ENCODE peak calls at places on chromosomes 4 and X, in five cellular contexts. X, Z, D, V and U are unnamed samples.

GRCh38 chr4:127698789-127699200 is 31.4 kb upstream of the SLC25A31 start:
- DNase-seq in Z (peak), V (no peak), X (no peak), D (no peak), U (no peak)

GRCh38 chr4:163166041-163166579 is 580 bp downstream of the NAF1 start:
- DNase-seq in Z (peak), X (peak), V (peak), D (peak), U (peak)

GRCh38 chr4:48813984-48814383 is 16.9 kb upstream of the OCIAD1 start:
- DNase-seq in D (no peak), V (no peak), Z (no peak), X (no peak), U (no peak)

GRCh38 chr4:7165874-7166201 is 26.5 kb upstream of the SORCS2 start:
- DNase-seq in V (no peak), Z (no peak), X (peak), D (no peak), U (no peak)

GRCh38 chr4:105092356-105092755 is 54.3 kb upstream of the TET2 start:
- DNase-seq in V (no peak), X (no peak), D (no peak), Z (no peak), U (peak)

GRCh38 chr4:173014113-173014558 is 154.5 kb upstream of the GALNT7 start:
- DNase-seq in Z (peak), V (no peak), D (no peak), X (no peak), U (no peak)

GRCh38 chr4:46648088-46648744 is 258.3 kb upstream of the GABRA2 start:
- DNase-seq in X (no peak), D (no peak), Z (peak), V (no peak), U (no peak)

GRCh38 chr4:21901831-21902230 is 46.7 kb downstream of the KCNIP4 start:
- DNase-seq in V (no peak), D (no peak), X (no peak), Z (peak), U (no peak)

GRCh38 chrX:12971282-12972003 is 3.5 kb upstream of the TMSB4X start:
- DNase-seq in V (peak), X (no peak), Z (no peak), D (peak), U (peak)

GRCh38 chrX:152652060-152652459 is 14.4 kb downstream of the GABRQ start:
- DNase-seq in X (no peak), Z (no peak), D (no peak), V (no peak), U (no peak)

GRCh38 chr4:87123241-87123640 is 97.2 kb downstream of the KLHL8 start:
- DNase-seq in Z (no peak), V (no peak), D (no peak), X (no peak), U (no peak)

GRCh38 chr4:113411496-113411938 is 350.0 kb downstream of the CAMK2D start:
- DNase-seq in V (peak), Z (peak), X (no peak), D (no peak), U (no peak)

GRCh38 chr4:84499065-84499982 is at the start of gene NKX6-1:
- DNase-seq in V (peak), D (no peak), Z (peak), X (peak), U (no peak)

GRCh38 chrX:154648931-154649863 is 4.2 kb downstream of the CTAG2 start:
- DNase-seq in Z (no peak), V (no peak), X (no peak), D (no peak), U (no peak)

GRCh38 chr4:140659935-140660710 is 91.4 kb upstream of the UCP1 start:
- DNase-seq in X (no peak), V (no peak), Z (no peak), D (no peak), U (no peak)

GRCh38 chr4:165967486-165967885 is 94.4 kb downstream of the TLL1 start:
- DNase-seq in X (no peak), D (no peak), Z (no peak), V (no peak), U (no peak)

GRCh38 chr4:185717018-185717726 is 94.8 kb downstream of the SORBS2 start:
- DNase-seq in D (no peak), V (no peak), Z (no peak), X (no peak), U (no peak)

GRCh38 chr4:183765121-183765990 is 106.3 kb downstream of the TRAPPC11 start:
- DNase-seq in X (no peak), D (no peak), Z (no peak), V (no peak), U (no peak)

GRCh38 chr4:166956484-166956883 is 277.8 kb downstream of the SPOCK3 start:
- DNase-seq in Z (no peak), D (no peak), V (no peak), X (no peak), U (no peak)

GRCh38 chrX:40573763-40574162 is 7.0 kb upstream of the ATP6AP2 start:
- DNase-seq in V (no peak), Z (peak), X (no peak), D (no peak), U (no peak)